ENCODE peak calls at places on chromosome 21, in five cellular contexts. One of them, this sample, is unnamed.

GRCh38 chr21:20108976-20109375 is 889.2 kb upstream of the NCAM2 start:
- DNase-seq in choroid plexus epithelial cell: no peak
- DNase-seq in suprapubic skin: no peak
- DNase-seq in GM12865: no peak
- DNase-seq in astrocyte of the cerebellum: no peak
- DNase-seq in this sample: no peak

GRCh38 chr21:24118738-24119470 is 1488.4 kb downstream of the MRPL39 start:
- DNase-seq in astrocyte of the cerebellum: no peak
- DNase-seq in GM12865: no peak
- DNase-seq in suprapubic skin: no peak
- DNase-seq in choroid plexus epithelial cell: peak; percentile 1
- DNase-seq in this sample: no peak

GRCh38 chr21:37808261-37808660 is 108.0 kb downstream of the KCNJ6 start:
- DNase-seq in suprapubic skin: no peak
- DNase-seq in GM12865: no peak
- DNase-seq in choroid plexus epithelial cell: no peak
- DNase-seq in astrocyte of the cerebellum: no peak
- DNase-seq in this sample: no peak

GRCh38 chr21:46226920-46227599 is 1.5 kb downstream of the LSS start:
- DNase-seq in suprapubic skin: peak; percentile 60
- DNase-seq in GM12865: peak; percentile 63
- DNase-seq in choroid plexus epithelial cell: peak; percentile 88
- DNase-seq in astrocyte of the cerebellum: no peak
- DNase-seq in this sample: peak; percentile 31

GRCh38 chr21:45403825-45404725 is 890 bp upstream of the COL18A1 start:
- DNase-seq in choroid plexus epithelial cell: peak; percentile 37
- DNase-seq in astrocyte of the cerebellum: no peak
- DNase-seq in GM12865: no peak
- DNase-seq in suprapubic skin: no peak
- DNase-seq in this sample: no peak

GRCh38 chr21:42942244-42942643 is 16.8 kb upstream of the ERVH48-1 start:
- DNase-seq in astrocyte of the cerebellum: no peak
- DNase-seq in suprapubic skin: no peak
- DNase-seq in GM12865: no peak
- DNase-seq in choroid plexus epithelial cell: no peak
- DNase-seq in this sample: no peak

GRCh38 chr21:20083925-20084324 is 914.3 kb upstream of the NCAM2 start:
- DNase-seq in astrocyte of the cerebellum: no peak
- DNase-seq in suprapubic skin: no peak
- DNase-seq in choroid plexus epithelial cell: no peak
- DNase-seq in GM12865: no peak
- DNase-seq in this sample: no peak

GRCh38 chr21:44306926-44307687 is 7.3 kb downstream of the PFKL start:
- DNase-seq in choroid plexus epithelial cell: peak; percentile 49
- DNase-seq in astrocyte of the cerebellum: no peak
- DNase-seq in GM12865: no peak
- DNase-seq in suprapubic skin: no peak
- DNase-seq in this sample: peak; percentile 82

GRCh38 chr21:43764576-43765495 is 11.3 kb downstream of the CSTB start:
- DNase-seq in suprapubic skin: no peak
- DNase-seq in GM12865: no peak
- DNase-seq in astrocyte of the cerebellum: no peak
- DNase-seq in choroid plexus epithelial cell: peak; percentile 28
- DNase-seq in this sample: no peak

GRCh38 chr21:42973309-42973990 is 912 bp upstream of the PKNOX1 start:
- DNase-seq in choroid plexus epithelial cell: no peak
- DNase-seq in suprapubic skin: no peak
- DNase-seq in GM12865: no peak
- DNase-seq in astrocyte of the cerebellum: no peak
- DNase-seq in this sample: no peak

GRCh38 chr21:26144026-26144425 is 26.5 kb downstream of the APP start:
- DNase-seq in astrocyte of the cerebellum: no peak
- DNase-seq in suprapubic skin: no peak
- DNase-seq in GM12865: no peak
- DNase-seq in choroid plexus epithelial cell: no peak
- DNase-seq in this sample: no peak

GRCh38 chr21:44865561-44866280 is 7.8 kb downstream of the PTTG1IP start:
- DNase-seq in choroid plexus epithelial cell: no peak
- DNase-seq in astrocyte of the cerebellum: no peak
- DNase-seq in suprapubic skin: no peak
- DNase-seq in GM12865: peak; percentile 26
- DNase-seq in this sample: peak; percentile 64

GRCh38 chr21:29114765-29115164 is 15.7 kb upstream of the MAP3K7CL start:
- DNase-seq in choroid plexus epithelial cell: peak; percentile 100
- DNase-seq in suprapubic skin: no peak
- DNase-seq in astrocyte of the cerebellum: peak; percentile 86
- DNase-seq in GM12865: no peak
- DNase-seq in this sample: no peak

GRCh38 chr21:43916691-43917514 is 51.9 kb downstream of the AGPAT3 start:
- DNase-seq in suprapubic skin: peak; percentile 38
- DNase-seq in GM12865: peak; percentile 85
- DNase-seq in astrocyte of the cerebellum: no peak
- DNase-seq in choroid plexus epithelial cell: no peak
- DNase-seq in this sample: no peak

GRCh38 chr21:44519346-44520325 is 20.4 kb downstream of the KRTAP10-1 start:
- DNase-seq in GM12865: no peak
- DNase-seq in choroid plexus epithelial cell: no peak
- DNase-seq in suprapubic skin: peak; percentile 35
- DNase-seq in astrocyte of the cerebellum: no peak
- DNase-seq in this sample: no peak

GRCh38 chr21:46667735-46668380 is 32.4 kb downstream of the PRMT2 start:
- DNase-seq in GM12865: peak; percentile 38
- DNase-seq in suprapubic skin: no peak
- DNase-seq in choroid plexus epithelial cell: peak; percentile 73
- DNase-seq in astrocyte of the cerebellum: no peak
- DNase-seq in this sample: no peak

GRCh38 chr21:17731554-17731953 is 87.6 kb downstream of the C21orf91 start:
- DNase-seq in choroid plexus epithelial cell: no peak
- DNase-seq in astrocyte of the cerebellum: no peak
- DNase-seq in suprapubic skin: no peak
- DNase-seq in GM12865: no peak
- DNase-seq in this sample: no peak

GRCh38 chr21:45295576-45296365 is 8.1 kb upstream of the POFUT2 start:
- DNase-seq in suprapubic skin: peak; percentile 43
- DNase-seq in astrocyte of the cerebellum: no peak
- DNase-seq in GM12865: no peak
- DNase-seq in choroid plexus epithelial cell: peak; percentile 73
- DNase-seq in this sample: no peak

GRCh38 chr21:18499761-18500376 is 96.3 kb upstream of the TMPRSS15 start:
- DNase-seq in GM12865: peak; percentile 54
- DNase-seq in choroid plexus epithelial cell: peak; percentile 73
- DNase-seq in suprapubic skin: no peak
- DNase-seq in astrocyte of the cerebellum: peak; percentile 41
- DNase-seq in this sample: no peak

GRCh38 chr21:33655591-33656221 is 13.4 kb downstream of the ITSN1 start:
- DNase-seq in suprapubic skin: no peak
- DNase-seq in choroid plexus epithelial cell: peak; percentile 96
- DNase-seq in astrocyte of the cerebellum: peak; percentile 80
- DNase-seq in GM12865: no peak
- DNase-seq in this sample: peak; percentile 93

GRCh38 chr21:8993284-8993942 is 1528.0 kb upstream of the TPTE start:
- DNase-seq in choroid plexus epithelial cell: no peak
- DNase-seq in astrocyte of the cerebellum: no peak
- DNase-seq in suprapubic skin: no peak
- DNase-seq in GM12865: no peak
- DNase-seq in this sample: no peak

GRCh38 chr21:44337941-44338895 is 972 bp downstream of the CFAP410 start:
- DNase-seq in suprapubic skin: peak; percentile 90
- DNase-seq in choroid plexus epithelial cell: peak; percentile 59
- DNase-seq in astrocyte of the cerebellum: peak; percentile 8
- DNase-seq in GM12865: peak; percentile 49
- DNase-seq in this sample: peak; percentile 47

GRCh38 chr21:32083175-32083574 is 195.7 kb downstream of the MIS18A start:
- DNase-seq in astrocyte of the cerebellum: peak; percentile 11
- DNase-seq in choroid plexus epithelial cell: no peak
- DNase-seq in suprapubic skin: no peak
- DNase-seq in GM12865: no peak
- DNase-seq in this sample: peak; percentile 65

GRCh38 chr21:29481641-29482040 is 182.9 kb downstream of the BACH1 start:
- DNase-seq in astrocyte of the cerebellum: peak; percentile 29
- DNase-seq in GM12865: no peak
- DNase-seq in choroid plexus epithelial cell: peak; percentile 52
- DNase-seq in suprapubic skin: no peak
- DNase-seq in this sample: no peak

DNA sequence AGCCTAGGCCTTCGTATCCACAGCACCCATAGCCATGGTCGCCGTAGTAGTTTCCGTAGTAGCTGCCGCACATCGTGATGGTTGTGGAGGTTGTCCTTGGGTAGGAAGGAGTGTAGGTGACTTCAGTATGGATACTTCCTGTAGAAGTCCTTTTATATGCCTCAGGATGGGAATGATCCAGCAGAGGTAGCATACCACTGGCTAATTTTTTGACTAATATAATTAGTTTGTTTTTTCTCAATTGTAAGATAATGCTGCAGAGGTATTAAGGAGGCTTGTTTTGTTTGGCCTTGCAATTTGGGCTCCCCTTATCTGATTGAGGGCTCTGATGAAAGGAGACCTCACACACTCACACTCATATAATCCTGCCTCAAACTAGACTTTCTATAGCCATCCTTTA is at the start of gene KRTAP6-2:
- DNase-seq in astrocyte of the cerebellum: no peak
- DNase-seq in choroid plexus epithelial cell: no peak
- DNase-seq in suprapubic skin: no peak
- DNase-seq in GM12865: no peak
- DNase-seq in this sample: no peak
- H3K4me3 ChIP-seq in astrocyte of the cerebellum: no peak within 1 kb of the TSS
- H3K4me3 ChIP-seq in choroid plexus epithelial cell: no peak within 1 kb of the TSS
- H3K4me3 ChIP-seq in suprapubic skin: no peak within 1 kb of the TSS
- H3K4me3 ChIP-seq in GM12865: no peak within 1 kb of the TSS
- H3K4me3 ChIP-seq in this sample: no peak within 1 kb of the TSS

GRCh38 chr21:27802816-27803475 is 836.1 kb upstream of the ADAMTS5 start:
- DNase-seq in astrocyte of the cerebellum: peak; percentile 3
- DNase-seq in GM12865: peak; percentile 57
- DNase-seq in choroid plexus epithelial cell: peak; percentile 80
- DNase-seq in suprapubic skin: no peak
- DNase-seq in this sample: no peak
- TF ChIP-seq CTCF in astrocyte of the cerebellum: peak; percentile 63
- TF ChIP-seq CTCF in GM12865: peak; percentile 55
- TF ChIP-seq CTCF in choroid plexus epithelial cell: peak; percentile 90
- TF ChIP-seq CTCF in suprapubic skin: no peak
- TF ChIP-seq CTCF in this sample: peak; percentile 84

GRCh38 chr21:36321325-36322082 is 1.5 kb downstream of the MORC3 start:
- DNase-seq in suprapubic skin: no peak
- DNase-seq in choroid plexus epithelial cell: peak; percentile 42
- DNase-seq in GM12865: peak; percentile 28
- DNase-seq in astrocyte of the cerebellum: no peak
- DNase-seq in this sample: peak; percentile 1
- H3K4me3 ChIP-seq in suprapubic skin: peak overlapping the region; percentile 94
- H3K4me3 ChIP-seq in choroid plexus epithelial cell: peak overlapping the region; percentile 86
- H3K4me3 ChIP-seq in GM12865: peak overlapping the region; percentile 99
- H3K4me3 ChIP-seq in astrocyte of the cerebellum: peak overlapping the region; percentile 86
- H3K4me3 ChIP-seq in this sample: peak overlapping the region; percentile 64

GRCh38 chr21:39106881-39107462 is 76.3 kb downstream of the PSMG1 start:
- DNase-seq in suprapubic skin: no peak
- DNase-seq in astrocyte of the cerebellum: no peak
- DNase-seq in GM12865: no peak
- DNase-seq in choroid plexus epithelial cell: no peak
- DNase-seq in this sample: no peak

GRCh38 chr21:39104911-39105310 is 78.3 kb downstream of the PSMG1 start:
- DNase-seq in suprapubic skin: no peak
- DNase-seq in GM12865: no peak
- DNase-seq in choroid plexus epithelial cell: no peak
- DNase-seq in astrocyte of the cerebellum: no peak
- DNase-seq in this sample: no peak

GRCh38 chr21:39107739-39108138 is 75.5 kb downstream of the PSMG1 start:
- DNase-seq in choroid plexus epithelial cell: no peak
- DNase-seq in astrocyte of the cerebellum: no peak
- DNase-seq in suprapubic skin: peak; percentile 61
- DNase-seq in GM12865: no peak
- DNase-seq in this sample: no peak

GRCh38 chr21:39105341-39105765 is 77.9 kb downstream of the PSMG1 start:
- DNase-seq in GM12865: no peak
- DNase-seq in suprapubic skin: no peak
- DNase-seq in astrocyte of the cerebellum: no peak
- DNase-seq in choroid plexus epithelial cell: peak; percentile 50
- DNase-seq in this sample: no peak

DNA sequence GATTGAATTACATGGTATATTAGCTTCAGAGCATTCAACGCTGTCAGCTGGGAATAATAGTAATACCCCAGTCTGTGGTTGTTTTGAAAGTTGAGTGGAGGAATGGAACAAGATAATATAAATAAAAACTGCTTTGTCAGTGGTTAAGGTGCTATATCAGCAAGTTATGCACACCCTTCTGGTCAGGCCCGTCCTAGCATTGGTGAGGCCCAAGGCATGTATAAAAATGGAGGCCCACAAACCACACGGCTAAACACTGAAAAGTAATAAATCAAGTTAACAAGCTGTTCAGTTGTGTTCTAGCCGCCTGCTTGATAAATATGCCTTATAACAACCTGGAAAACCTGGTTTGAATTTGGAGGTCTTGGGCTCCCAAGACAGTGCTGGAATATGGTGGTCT is 77.4 kb downstream of the PSMG1 start:
- DNase-seq in astrocyte of the cerebellum: no peak
- DNase-seq in choroid plexus epithelial cell: peak; percentile 31
- DNase-seq in GM12865: no peak
- DNase-seq in suprapubic skin: no peak
- DNase-seq in this sample: no peak
- TF ChIP-seq CTCF in astrocyte of the cerebellum: no peak
- TF ChIP-seq CTCF in choroid plexus epithelial cell: peak; percentile 26
- TF ChIP-seq CTCF in GM12865: no peak
- TF ChIP-seq CTCF in suprapubic skin: no peak
- TF ChIP-seq CTCF in this sample: no peak

DNA sequence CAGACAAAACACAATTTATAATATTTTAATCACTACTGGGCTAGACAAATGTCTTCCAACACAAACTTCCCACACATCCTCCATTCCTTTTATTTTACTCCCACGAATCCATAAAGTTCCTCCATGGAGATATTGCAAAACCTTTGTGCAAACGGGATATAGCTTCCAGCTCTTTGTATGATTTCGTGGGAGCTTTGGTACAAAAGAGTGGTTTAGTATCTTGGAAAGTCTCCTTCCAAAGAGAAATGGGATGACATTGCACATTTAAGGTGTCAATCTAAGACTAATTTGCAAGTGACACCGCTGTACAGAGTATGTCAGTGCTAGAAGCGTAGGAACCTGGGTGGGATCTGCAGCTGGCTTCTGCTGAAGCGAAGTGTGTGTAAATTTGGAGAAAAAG is 455.2 kb upstream of the RUNX1 start:
- DNase-seq in GM12865: no peak
- DNase-seq in choroid plexus epithelial cell: no peak
- DNase-seq in astrocyte of the cerebellum: no peak
- DNase-seq in suprapubic skin: no peak
- DNase-seq in this sample: no peak
- H3K4me3 ChIP-seq in GM12865: no peak overlapping the region
- H3K4me3 ChIP-seq in choroid plexus epithelial cell: no peak overlapping the region
- H3K4me3 ChIP-seq in astrocyte of the cerebellum: no peak overlapping the region
- H3K4me3 ChIP-seq in suprapubic skin: no peak overlapping the region
- H3K4me3 ChIP-seq in this sample: no peak overlapping the region

GRCh38 chr21:15436031-15436430 is 293.8 kb upstream of the USP25 start:
- DNase-seq in suprapubic skin: no peak
- DNase-seq in choroid plexus epithelial cell: no peak
- DNase-seq in GM12865: no peak
- DNase-seq in astrocyte of the cerebellum: no peak
- DNase-seq in this sample: no peak
- TF ChIP-seq CTCF in suprapubic skin: no peak
- TF ChIP-seq CTCF in choroid plexus epithelial cell: no peak
- TF ChIP-seq CTCF in GM12865: no peak
- TF ChIP-seq CTCF in astrocyte of the cerebellum: no peak
- TF ChIP-seq CTCF in this sample: no peak

GRCh38 chr21:41765393-41765950 is 1.4 kb downstream of the RIPK4 start:
- DNase-seq in astrocyte of the cerebellum: no peak
- DNase-seq in suprapubic skin: no peak
- DNase-seq in GM12865: no peak
- DNase-seq in choroid plexus epithelial cell: no peak
- DNase-seq in this sample: no peak
- H3K4me3 ChIP-seq in astrocyte of the cerebellum: peak overlapping the region; percentile 52
- H3K4me3 ChIP-seq in suprapubic skin: peak overlapping the region; percentile 72
- H3K4me3 ChIP-seq in GM12865: no peak overlapping the region
- H3K4me3 ChIP-seq in choroid plexus epithelial cell: no peak overlapping the region
- H3K4me3 ChIP-seq in this sample: peak overlapping the region; percentile 70

This sample was measured in retinal pigment epithelial cell.